ENCODE peak calls at places on chromosomes 7 and 10, in four cellular contexts. I is H1, Y is K562, M is HepG2. R is an unnamed sample.
A peak's percentile ranks its signal among the peaks of the same experiment; 100 is the strongest.

GRCh38 chr7:90720970-90721768 is 125.0 kb downstream of the CDK14 start:
- DNase-seq in M (peak; percentile 53), I (no peak), Y (no peak), R (no peak)

GRCh38 chr7:1562126-1562525 is 6.1 kb upstream of the TMEM184A start:
- DNase-seq in I (no peak), Y (no peak), M (no peak), R (no peak)

GRCh38 chr7:133763241-133763640 is 363.9 kb upstream of the LRGUK start:
- DNase-seq in I (no peak), M (no peak), Y (no peak), R (no peak)

GRCh38 chr10:77974396-77975074 is 48.0 kb upstream of the DLG5 start:
- DNase-seq in M (peak; percentile 52), I (peak; percentile 66), Y (peak; percentile 83), R (no peak)

GRCh38 chr7:2661602-2662272 is 26.3 kb upstream of the AMZ1 start:
- DNase-seq in Y (no peak), I (no peak), M (no peak), R (no peak)

GRCh38 chr7:2870471-2870941 is 26.4 kb upstream of the GNA12 start:
- DNase-seq in M (no peak), Y (peak; percentile 15), I (no peak), R (no peak)

GRCh38 chr7:83970081-83970480 is 224.5 kb downstream of the SEMA3A start:
- DNase-seq in M (no peak), I (no peak), Y (no peak), R (no peak)

GRCh38 chr10:14039968-14040668 is 290.6 kb downstream of the FRMD4A start:
- DNase-seq in I (no peak), M (no peak), Y (no peak), R (no peak)

GRCh38 chr10:61897671-61898434 is 3.6 kb upstream of the ARID5B start:
- DNase-seq in Y (peak; percentile 67), I (no peak), M (no peak), R (no peak)

GRCh38 chr7:110386914-110387313 is 704.0 kb upstream of the LRRN3 start:
- DNase-seq in I (no peak), M (peak; percentile 57), Y (no peak), R (no peak)

GRCh38 chr10:70866424-70866823 is 21.9 kb downstream of the PCBD1 start:
- DNase-seq in Y (no peak), I (no peak), M (no peak), R (no peak)

GRCh38 chr7:157660971-157661610 is 324.3 kb downstream of the DNAJB6 start:
- DNase-seq in I (no peak), M (no peak), Y (no peak), R (no peak)

GRCh38 chr10:51308096-51308495 is 233.8 kb downstream of the PRKG1 start:
- DNase-seq in I (no peak), Y (no peak), M (no peak), R (no peak)

GRCh38 chr7:3431306-3431705 is 130.3 kb downstream of the SDK1 start:
- DNase-seq in Y (no peak), I (no peak), M (no peak), R (no peak)

GRCh38 chr10:22716943-22717342 is 2.6 kb upstream of the PIP4K2A start:
- DNase-seq in M (no peak), I (no peak), Y (no peak), R (no peak)

GRCh38 chr10:22713853-22714523 is 390 bp downstream of the PIP4K2A start:
- DNase-seq in M (no peak), Y (peak; percentile 56), I (peak; percentile 60), R (no peak)

GRCh38 chr10:22714524-22715289 is at the start of gene PIP4K2A:
- DNase-seq in M (peak; percentile 25), I (peak; percentile 68), Y (peak; percentile 87), R (no peak)

GRCh38 chr10:22712959-22713852 is 1.2 kb downstream of the PIP4K2A start:
- DNase-seq in I (no peak), M (peak; percentile 29), Y (peak; percentile 58), R (no peak)

GRCh38 chr10:22715290-22715625 is 880 bp upstream of the PIP4K2A start:
- DNase-seq in I (no peak), Y (no peak), M (no peak), R (no peak)
- H3K4me3 ChIP-seq in I (no peak overlapping the region), Y (no peak overlapping the region), M (no peak overlapping the region), R (peak overlapping the region; percentile 72)

GRCh38 chr7:104664648-104665047 is 336.2 kb downstream of the LHFPL3 start:
- DNase-seq in Y (no peak), M (no peak), I (no peak), R (no peak)
- TF ChIP-seq ATF2 in Y (no peak), M (no peak), I (no peak), R (no peak)

GRCh38 chr7:29564455-29565185 is 985 bp downstream of the PRR15 start:
- DNase-seq in I (peak; percentile 70), Y (no peak), M (peak; percentile 50), R (no peak)
- H2AFZ ChIP-seq in I (peak overlapping the region; percentile 74), Y (no peak overlapping the region), M (peak overlapping the region; percentile 93), R (no peak overlapping the region)

GRCh38 chr10:103894454-103894853 is 23.5 kb downstream of the STN1 start:
- DNase-seq in M (no peak), Y (no peak), I (no peak), R (no peak)
- H3K4me3 ChIP-seq in M (no peak overlapping the region), Y (no peak overlapping the region), I (no peak overlapping the region), R (no peak overlapping the region)

DNA sequence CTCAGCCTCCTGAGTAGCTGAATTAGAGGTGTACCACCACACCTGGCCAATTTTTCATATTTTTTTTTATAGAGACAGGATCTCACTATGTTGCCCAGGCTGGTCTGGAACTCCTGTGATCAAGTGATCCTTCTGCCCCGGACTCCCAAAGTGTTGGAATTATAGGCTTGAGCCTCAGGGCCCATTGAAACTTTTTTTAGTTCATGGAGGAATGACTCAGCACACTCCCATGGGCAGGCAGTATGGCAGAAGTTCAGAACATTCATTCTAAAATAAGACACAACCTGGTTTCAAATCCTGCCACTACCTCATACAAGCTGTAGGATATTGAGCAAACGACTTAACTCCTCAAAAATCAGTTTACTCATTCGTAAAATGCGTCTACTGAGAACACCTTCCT is 320.4 kb upstream of the SP8 start:
- DNase-seq in M (no peak), Y (no peak), I (no peak), R (no peak)
- TF ChIP-seq ATF2 in M (no peak), Y (no peak), I (no peak), R (no peak)

DNA sequence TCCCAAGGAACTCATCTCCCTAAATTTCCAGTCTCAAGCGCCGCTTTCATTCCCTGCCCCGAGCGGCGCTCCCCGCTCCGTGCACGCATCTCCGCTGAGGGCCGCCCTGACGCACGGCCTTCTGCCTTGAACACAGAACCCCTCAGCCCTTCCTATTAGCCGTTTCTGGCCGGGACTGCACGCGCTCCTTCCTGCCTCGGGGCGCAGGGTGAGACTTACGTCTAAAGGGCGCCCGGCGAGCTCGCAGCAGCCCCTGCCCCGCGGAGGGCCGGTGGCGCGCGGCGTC is 752 bp upstream of the WAC start:
- DNase-seq in M (peak; percentile 27), Y (peak; percentile 62), I (no peak), R (no peak)
- H2AFZ ChIP-seq in M (no peak overlapping the region), Y (peak overlapping the region; percentile 99), I (peak overlapping the region; percentile 21), R (peak overlapping the region; percentile 96)

GRCh38 chr10:100723769-100724530 is 21.4 kb upstream of the PAX2 start:
- DNase-seq in Y (no peak), M (no peak), I (peak; percentile 49), R (no peak)
- H3K4me3 ChIP-seq in Y (no peak overlapping the region), M (no peak overlapping the region), I (no peak overlapping the region), R (no peak overlapping the region)

DNA sequence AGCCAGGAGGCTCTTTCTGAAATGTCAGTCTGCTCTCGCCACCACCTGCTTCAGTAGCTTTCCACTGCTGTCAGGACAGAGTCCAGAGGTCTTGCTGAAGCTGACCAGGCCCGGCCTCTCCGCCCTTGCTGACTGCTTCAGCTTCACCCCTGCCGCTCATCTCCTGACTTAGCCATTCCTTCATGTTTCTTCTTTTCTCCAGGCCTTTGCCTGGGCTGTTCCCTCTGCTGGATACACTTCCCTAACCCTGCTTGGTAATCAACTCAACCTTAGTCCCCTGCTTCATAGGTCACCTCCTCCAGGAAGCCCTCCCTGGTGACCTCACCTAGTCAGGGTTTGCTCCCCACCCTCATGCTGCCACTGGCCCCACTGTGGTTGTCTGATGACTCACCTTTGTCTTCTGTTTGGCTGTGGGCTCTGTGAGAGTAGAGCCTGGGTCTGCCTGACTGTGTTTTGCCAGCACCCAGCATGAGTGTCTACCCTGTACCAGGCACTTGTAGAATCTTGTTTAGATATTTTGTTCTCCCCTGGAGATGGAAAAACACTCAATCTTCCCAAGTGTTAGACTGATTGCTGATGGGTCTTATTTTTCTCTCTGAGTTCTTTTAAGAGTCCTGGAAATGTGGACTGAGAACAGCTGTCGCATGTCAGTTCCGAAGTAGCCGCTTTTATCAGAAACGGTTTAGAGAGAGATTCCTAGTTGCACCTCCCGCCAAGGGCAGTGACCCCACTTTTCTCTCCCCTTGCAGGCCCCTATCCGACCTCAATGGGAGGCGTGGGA is 134.1 kb downstream of the GRK5 start:
- DNase-seq in Y (no peak), I (no peak), M (peak; percentile 72), R (no peak)
- TF ChIP-seq ATF2 in Y (no peak), I (no peak), M (peak; percentile 34), R (no peak)

DNA sequence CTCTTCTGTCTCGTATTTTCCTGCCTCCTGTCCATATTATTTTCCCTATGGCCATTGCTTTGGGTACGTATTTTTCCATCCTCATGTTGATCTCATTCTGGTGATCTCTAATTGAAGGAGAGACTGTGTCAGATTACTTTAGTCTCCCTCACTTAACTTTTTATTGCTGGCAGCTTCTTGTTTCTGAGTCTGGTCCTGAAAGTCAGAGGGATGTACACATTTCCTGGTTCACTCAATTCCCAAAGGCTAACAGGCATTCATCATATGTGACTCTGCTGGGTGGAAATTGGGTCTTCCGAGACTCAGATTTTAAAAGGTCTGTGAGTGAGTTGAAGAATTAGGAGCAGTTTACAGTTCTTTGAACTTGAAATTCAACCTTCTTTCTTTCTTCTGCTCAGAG is 10.9 kb downstream of the UMAD1 start:
- DNase-seq in I (no peak), Y (no peak), M (no peak), R (no peak)
- H2AFZ ChIP-seq in I (no peak overlapping the region), Y (no peak overlapping the region), M (no peak overlapping the region), R (no peak overlapping the region)

DNA sequence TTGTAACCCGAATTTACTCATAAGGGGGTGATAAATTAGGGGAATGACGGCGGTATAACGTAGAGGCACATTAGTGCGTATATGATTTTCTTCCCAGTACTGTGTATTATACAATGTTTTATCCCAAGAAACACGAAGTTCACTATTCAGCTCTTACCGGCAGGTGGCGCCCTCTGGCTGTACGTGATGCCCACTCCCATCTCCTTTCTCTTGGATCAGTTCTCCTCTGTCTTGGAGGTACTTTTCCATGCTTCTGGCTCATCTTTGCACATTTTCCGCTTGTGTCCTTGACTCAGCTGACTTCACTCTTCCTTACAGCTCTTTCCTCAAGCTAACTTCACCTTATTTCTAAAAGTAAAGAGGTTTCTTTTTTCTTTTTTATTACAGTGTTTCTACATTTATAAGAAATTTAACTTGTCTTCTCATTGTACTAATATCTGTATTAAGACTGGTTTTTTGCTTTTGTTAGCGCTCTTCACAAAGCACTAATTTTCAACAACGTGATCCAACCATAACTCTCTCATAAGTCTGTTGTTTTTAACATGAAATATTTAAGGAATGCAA is 21.3 kb downstream of the TMEM176B start:
- DNase-seq in I (peak; percentile 93), M (peak; percentile 46), Y (peak; percentile 85), R (no peak)
- H3K4me3 ChIP-seq in I (no peak overlapping the region), M (no peak overlapping the region), Y (no peak overlapping the region), R (no peak overlapping the region)